ENCODE peak calls at places on chromosome 21, in eight cellular contexts. B is natural killer cell treated with Interleukin-12 subunit alpha and Interleukin-12 subunit beta and Interleukin-15 and Interleukin-18, amount 100 ng/mL, for 72 hours; K is left cardiac atrium; Y is upper lobe of right lung; X is stimulated activated naive B cell treated with anti-CD40 and anti-IgM and Interleukin-4, amounts not matched to agents 10 μg/mL and 1 μg/mL and 100 μg/mL, for 72 hours; V is HCT116; R is gastroesophageal sphincter; F is heart left ventricle. C is an unnamed sample.

GRCh38 chr21:32371913-32372314 is 20.9 kb downstream of the URB1 start:
- ATAC-seq in F (peak; percentile 87), B (peak; percentile 61), V (no peak), Y (peak; percentile 88), X (no peak), R (peak; percentile 86), K (peak; percentile 83), C (peak; percentile 90)

GRCh38 chr21:41856572-41856971 is 22.6 kb downstream of the PRDM15 start:
- ATAC-seq in X (no peak), R (no peak), V (no peak), K (no peak), Y (no peak), B (no peak), F (no peak), C (no peak)

GRCh38 chr21:44375281-44375651 is 21.8 kb downstream of the TRPM2 start:
- ATAC-seq in Y (peak; percentile 71), F (peak; percentile 71), R (no peak), V (no peak), X (peak; percentile 74), K (peak; percentile 42), B (peak; percentile 82), C (no peak)

GRCh38 chr21:43001316-43001715 is 27.0 kb downstream of the PKNOX1 start:
- ATAC-seq in Y (no peak), V (no peak), K (peak; percentile 28), X (no peak), B (no peak), R (peak; percentile 44), F (no peak), C (no peak)

GRCh38 chr21:41715649-41716321 is 51.1 kb downstream of the RIPK4 start:
- ATAC-seq in V (peak; percentile 36), R (no peak), Y (no peak), X (no peak), B (no peak), K (peak; percentile 60), F (no peak), C (peak; percentile 43)

GRCh38 chr21:42413500-42413899 is 9.8 kb downstream of the UBASH3A start:
- ATAC-seq in K (no peak), V (no peak), R (no peak), X (no peak), B (no peak), F (no peak), Y (no peak), C (no peak)

GRCh38 chr21:41954654-41955499 is 1.1 kb upstream of the C2CD2 start:
- ATAC-seq in B (no peak), F (no peak), X (no peak), Y (no peak), K (no peak), V (no peak), R (no peak), C (no peak)

GRCh38 chr21:38861006-38861405 is 55.3 kb downstream of the ETS2 start:
- ATAC-seq in B (no peak), F (peak; percentile 78), K (peak; percentile 55), Y (no peak), V (no peak), X (no peak), R (no peak), C (no peak)

GRCh38 chr21:42302794-42303193 is 12.4 kb downstream of the TFF3 start:
- ATAC-seq in V (no peak), R (no peak), X (no peak), B (no peak), K (no peak), F (no peak), Y (no peak), C (no peak)

GRCh38 chr21:37424987-37425386 is 58.4 kb downstream of the DYRK1A start:
- ATAC-seq in F (peak; percentile 76), R (no peak), Y (no peak), V (no peak), B (no peak), K (no peak), X (no peak), C (no peak)

C was measured in esophagus mucosa.